ENCODE peak calls at places on chromosomes 6 and 20, in seven cellular contexts. B, L, E, I, C, U and Z are unnamed samples.

GRCh38 chr20:7147220-7147601 is 379.7 kb downstream of the BMP2 start:
- DNase-seq in C (no peak), E (no peak), U (no peak), I (no peak), L (no peak), B (no peak), Z (no peak)

GRCh38 chr6:43817192-43817591 is 47.2 kb downstream of the VEGFA start:
- DNase-seq in C (peak), L (no peak), E (peak), I (peak), B (peak), U (peak), Z (peak)

GRCh38 chr6:132978685-132979084 is 164.3 kb downstream of the RPS12 start:
- DNase-seq in L (no peak), I (no peak), E (no peak), U (no peak), B (peak), C (no peak), Z (no peak)

GRCh38 chr6:138161118-138161433 is 663 bp upstream of the ARFGEF3 start:
- DNase-seq in B (no peak), L (no peak), C (no peak), U (no peak), I (peak), E (no peak), Z (no peak)

GRCh38 chr6:84739866-84740208 is 24.6 kb downstream of the TBX18 start:
- DNase-seq in C (no peak), U (no peak), L (no peak), B (no peak), I (no peak), E (no peak), Z (no peak)

GRCh38 chr6:71496018-71496800 is 207.6 kb downstream of the OGFRL1 start:
- DNase-seq in B (peak), U (no peak), C (no peak), I (no peak), E (no peak), L (peak), Z (no peak)

GRCh38 chr6:33820243-33820642 is 16.4 kb upstream of the MLN start:
- DNase-seq in I (peak), L (no peak), B (no peak), C (no peak), E (no peak), U (no peak), Z (no peak)

GRCh38 chr6:35564733-35565132 is 52.0 kb upstream of the TULP1 start:
- DNase-seq in L (no peak), E (no peak), U (no peak), B (no peak), I (no peak), C (no peak), Z (no peak)

GRCh38 chr20:21607971-21608735 is 94.3 kb upstream of the NKX2-2 start:
- DNase-seq in L (no peak), B (no peak), I (peak), C (no peak), E (no peak), U (no peak), Z (no peak)

GRCh38 chr6:11614534-11615213 is 77.1 kb downstream of the TMEM170B start:
- DNase-seq in C (no peak), I (no peak), U (no peak), E (no peak), B (no peak), L (no peak), Z (no peak)

GRCh38 chr20:39116020-39116419 is 153.9 kb downstream of the DHX35 start:
- DNase-seq in I (no peak), C (no peak), L (no peak), B (no peak), U (no peak), E (no peak), Z (no peak)

GRCh38 chr6:81031429-81031828 is 721.1 kb downstream of the TENT5A start:
- DNase-seq in C (no peak), L (no peak), I (no peak), E (no peak), B (no peak), U (no peak), Z (no peak)

GRCh38 chr20:9474835-9475413 is 39.5 kb upstream of the LAMP5 start:
- DNase-seq in C (no peak), E (no peak), I (no peak), B (peak), U (no peak), L (no peak), Z (no peak)

GRCh38 chr6:7759319-7759718 is 33.4 kb downstream of the BMP6 start:
- DNase-seq in E (no peak), C (no peak), I (no peak), U (no peak), B (no peak), L (no peak), Z (no peak)

GRCh38 chr20:37723668-37724067 is 29.8 kb downstream of the CTNNBL1 start:
- DNase-seq in E (no peak), I (no peak), B (no peak), U (no peak), C (no peak), L (no peak), Z (no peak)

GRCh38 chr6:39898625-39899024 is 35.6 kb downstream of the MOCS1 start:
- DNase-seq in U (no peak), L (no peak), B (no peak), C (no peak), E (no peak), I (no peak), Z (no peak)

GRCh38 chr6:131761061-131761761 is 46.6 kb upstream of the ENPP1 start:
- DNase-seq in I (no peak), E (no peak), B (peak), C (no peak), U (no peak), L (no peak), Z (no peak)

GRCh38 chr6:36781669-36782068 is 57.6 kb downstream of the CPNE5 start:
- DNase-seq in E (no peak), B (no peak), C (no peak), I (no peak), L (no peak), U (no peak), Z (peak)

GRCh38 chr6:118249680-118250079 is 298.4 kb upstream of the PLN start:
- DNase-seq in E (no peak), C (no peak), B (no peak), L (no peak), U (no peak), I (no peak), Z (peak)

GRCh38 chr6:62466607-62467006 is 180.6 kb upstream of the KHDRBS2 start:
- DNase-seq in C (no peak), E (no peak), I (no peak), U (no peak), L (no peak), B (no peak), Z (no peak)

GRCh38 chr6:21850682-21851081 is 257.1 kb downstream of the SOX4 start:
- DNase-seq in B (no peak), U (no peak), E (no peak), I (no peak), L (no peak), C (no peak), Z (no peak)

GRCh38 chr6:97626586-97627441 is 343.8 kb upstream of the MMS22L start:
- DNase-seq in E (no peak), L (no peak), C (no peak), U (no peak), B (peak), I (peak), Z (peak)

GRCh38 chr6:135728589-135728988 is 122.9 kb upstream of the PDE7B start:
- DNase-seq in L (no peak), B (no peak), C (no peak), I (no peak), E (no peak), U (no peak), Z (no peak)

GRCh38 chr20:44017905-44018683 is 103.4 kb downstream of the TOX2 start:
- DNase-seq in I (peak), L (no peak), E (peak), U (no peak), C (peak), B (peak), Z (no peak)
- TF ChIP-seq POLR2A in I (no peak), L (no peak), E (no peak), U (no peak), C (no peak), B (no peak), Z (no peak)

DNA sequence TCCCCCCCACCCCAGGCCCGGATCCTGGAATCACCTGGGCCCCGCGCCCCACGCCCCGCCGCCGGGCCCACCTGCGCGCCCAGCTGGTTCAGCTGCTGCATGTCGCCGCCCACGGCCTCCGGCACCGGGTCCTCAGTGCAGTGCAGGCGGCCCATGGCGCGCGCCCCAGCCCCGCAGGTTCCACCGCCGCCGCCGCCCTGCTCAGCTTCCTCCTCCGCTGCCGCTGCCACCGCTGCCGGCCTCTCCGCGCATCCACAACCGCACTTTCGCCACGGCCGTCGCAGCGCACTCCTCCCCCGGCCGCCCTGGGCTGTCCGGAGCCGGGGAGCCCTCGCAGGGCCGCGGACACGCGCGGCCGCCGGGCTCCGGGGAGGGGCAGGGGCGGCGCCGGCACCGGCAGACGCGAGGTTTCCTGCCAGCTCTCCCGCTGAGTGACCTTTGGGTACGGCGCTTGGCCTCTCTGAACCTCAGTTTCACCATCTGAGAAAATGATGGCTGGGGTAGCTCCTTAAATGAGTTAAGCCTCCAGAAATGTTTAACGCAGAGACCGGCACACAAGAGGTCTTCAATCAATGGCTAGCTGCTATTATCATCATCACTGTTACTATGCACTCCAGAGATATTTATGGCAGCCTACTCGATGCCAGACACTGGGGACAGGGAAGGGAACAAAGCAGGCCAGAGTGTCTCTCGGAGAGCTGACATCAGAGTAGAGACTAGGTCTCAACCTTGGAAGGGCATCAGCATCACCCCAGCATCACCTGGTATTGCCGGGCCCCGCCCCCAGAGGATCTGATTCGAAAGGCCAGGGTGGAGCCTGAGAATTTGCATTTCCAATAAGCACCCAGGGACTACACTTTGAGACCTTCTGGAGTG is at the start of gene COMMD7:
- DNase-seq in B (peak), L (peak), C (peak), U (no peak), I (peak), E (peak), Z (peak)
- TF ChIP-seq POLR2A in B (peak), L (peak), C (peak), U (no peak), I (peak), E (no peak), Z (peak)

DNA sequence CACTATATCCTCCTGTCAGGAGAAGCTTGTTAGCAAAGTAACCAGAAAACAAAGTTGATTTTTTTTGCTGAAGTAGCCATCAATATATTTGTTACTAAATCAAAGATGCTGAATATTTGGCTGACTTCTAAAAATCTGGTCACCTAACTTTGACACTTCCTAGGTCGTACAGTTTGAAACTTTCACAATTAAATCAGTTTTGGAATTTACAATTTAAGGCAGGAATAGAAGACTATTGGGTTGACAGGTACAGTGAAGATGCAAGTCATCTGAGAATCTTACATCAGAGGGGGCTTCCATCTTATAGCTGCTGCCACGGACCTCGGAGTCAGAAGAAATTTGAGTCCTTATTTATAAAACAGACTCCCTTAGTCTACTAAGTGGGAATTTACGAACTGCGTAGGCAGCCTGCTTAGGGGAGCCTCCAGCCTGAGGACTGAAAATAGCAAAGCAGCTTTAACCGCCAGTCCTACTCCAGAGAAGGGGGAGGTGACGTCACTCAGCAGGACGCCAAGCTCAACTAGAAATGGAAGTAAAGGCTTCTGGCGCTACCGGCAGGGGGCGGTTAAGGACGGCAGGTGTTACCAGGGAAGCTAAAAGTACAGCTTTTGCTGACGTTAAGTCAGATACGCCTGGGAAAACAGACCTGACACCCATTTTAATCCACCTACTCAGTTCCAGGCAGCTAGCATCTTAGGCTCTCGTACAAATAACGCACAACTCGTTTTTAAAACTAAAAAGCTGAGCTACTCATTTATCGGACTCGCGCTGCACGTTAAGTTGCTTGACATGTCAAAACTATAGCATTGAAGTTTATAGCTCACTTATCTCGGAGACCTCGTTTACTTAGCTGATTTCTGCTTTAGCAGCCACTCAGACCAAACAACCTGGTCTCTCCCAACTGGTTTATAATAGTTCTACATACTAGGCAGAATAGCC is 61.1 kb upstream of the HFE start:
- DNase-seq in C (peak), U (peak), I (peak), B (peak), L (peak), E (peak), Z (peak)
- TF ChIP-seq POLR2A in C (no peak), U (peak), I (peak), B (peak), L (no peak), E (peak), Z (no peak)

DNA sequence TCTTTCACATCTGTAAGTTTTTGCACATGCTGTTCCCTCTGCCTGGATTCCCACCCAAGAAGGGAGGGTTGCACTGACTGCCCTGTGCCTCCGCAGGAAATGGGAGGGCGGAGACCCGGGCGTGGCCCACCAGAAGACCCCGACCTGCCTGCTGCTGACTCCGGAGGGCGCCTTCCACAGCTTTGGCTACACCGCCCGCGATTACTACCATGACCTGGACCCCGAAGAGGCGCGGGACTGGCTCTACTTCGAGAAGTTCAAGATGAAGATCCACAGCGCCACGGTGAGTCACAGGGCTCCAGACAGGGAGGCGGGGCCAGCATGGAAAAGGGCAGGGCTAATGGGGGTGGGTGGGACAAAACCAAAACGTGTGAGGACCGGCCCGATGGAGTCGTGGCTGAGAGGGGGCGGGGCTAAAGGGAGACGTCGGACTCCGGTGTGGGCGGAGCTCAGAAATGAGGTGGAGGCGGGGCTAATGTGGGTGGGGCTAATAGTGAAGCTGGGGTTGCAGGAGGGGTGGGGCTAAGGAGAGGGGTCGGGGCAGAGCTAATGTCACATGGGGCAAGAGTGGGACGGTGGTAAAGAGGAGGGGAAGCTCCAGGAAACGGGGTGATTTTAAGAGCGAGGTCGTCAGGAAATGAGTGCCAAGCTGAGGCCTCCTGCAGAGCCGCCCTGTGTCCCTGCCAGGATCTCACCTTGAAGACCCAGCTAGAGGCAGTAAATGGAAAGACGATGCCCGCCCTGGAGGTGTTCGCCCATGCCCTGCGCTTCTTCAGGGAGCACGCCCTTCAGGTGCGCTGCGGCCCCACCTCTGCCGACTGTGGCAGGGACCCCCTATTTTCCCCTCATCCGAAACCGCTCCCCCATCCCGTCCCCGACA is 12.6 kb downstream of the HSPA12B start:
- DNase-seq in L (no peak), B (no peak), I (peak), C (peak), U (peak), E (peak), Z (peak)
- TF ChIP-seq POLR2A in L (no peak), B (no peak), I (no peak), C (no peak), U (no peak), E (no peak), Z (no peak)

GRCh38 chr6:83067448-83068413 is at the start of gene DOP1A:
- DNase-seq in L (peak), B (peak), E (peak), U (peak), C (peak), I (peak), Z (peak)
- TF ChIP-seq POLR2A in L (peak), B (peak), E (peak), U (peak), C (peak), I (peak), Z (peak)

DNA sequence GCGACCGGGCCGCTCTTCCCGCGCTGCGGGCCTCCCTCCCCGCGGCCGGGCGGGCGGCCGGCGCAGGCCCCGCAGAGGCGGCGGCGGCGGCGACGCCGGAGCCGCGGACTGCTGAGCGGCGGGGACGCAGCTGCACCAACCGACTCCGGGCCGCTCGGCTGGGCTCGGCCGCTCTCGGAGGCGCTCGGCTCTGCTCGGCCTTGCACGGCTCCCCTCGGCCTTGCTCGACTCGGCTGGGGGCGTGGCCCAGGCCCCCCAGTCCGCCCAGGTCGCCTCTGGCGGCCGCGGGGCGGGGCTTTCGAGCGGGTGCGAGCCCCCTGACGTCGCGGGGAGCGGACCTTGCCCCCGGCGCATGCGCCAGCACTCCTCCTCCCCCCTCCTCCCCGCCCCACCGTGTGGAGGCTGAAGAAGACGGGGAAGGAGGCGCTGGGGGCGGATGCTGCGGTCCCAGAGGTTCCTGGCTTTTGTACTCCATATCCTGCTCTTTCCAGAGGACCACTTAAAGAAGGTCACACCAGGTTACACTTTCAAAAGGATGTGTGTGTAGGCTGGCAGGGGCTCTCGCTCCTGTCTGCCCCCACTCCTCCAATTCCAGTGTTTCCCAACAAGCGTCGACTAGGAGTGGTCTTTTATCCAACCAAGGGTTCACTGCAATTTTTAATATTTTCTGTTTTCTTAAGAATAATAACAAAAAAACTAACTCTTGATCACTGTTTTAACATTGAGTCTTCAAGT is at the start of gene ZHX3:
- DNase-seq in B (peak), L (peak), U (peak), E (peak), C (peak), I (peak), Z (peak)
- TF ChIP-seq POLR2A in B (no peak), L (peak), U (no peak), E (peak), C (peak), I (peak), Z (peak)